ENCODE peak calls at places on chromosomes 7 and 10, in four cellular contexts. I, M, G and O are unnamed samples.

GRCh38 chr10:31146496-31147219 is 115.0 kb upstream of the ZNF438 start:
- DNase-seq in I (peak; percentile 90), M (no peak), G (peak; percentile 85), O (peak; percentile 27)

GRCh38 chr7:29971566-29972314 is 17.9 kb downstream of the SCRN1 start:
- DNase-seq in I (no peak), M (no peak), G (no peak), O (no peak)

GRCh38 chr10:110502851-110503301 is 5.2 kb downstream of the DUSP5 start:
- DNase-seq in I (no peak), M (no peak), G (peak; percentile 82), O (no peak)

GRCh38 chr10:6204341-6205191 is 1.8 kb downstream of the PFKFB3 start:
- DNase-seq in I (no peak), M (no peak), G (peak; percentile 45), O (no peak)

GRCh38 chr10:61643316-61643751 is 19.4 kb upstream of the CABCOCO1 start:
- DNase-seq in I (no peak), M (no peak), G (peak; percentile 57), O (no peak)

GRCh38 chr10:132465889-132466519 is 69.0 kb downstream of the PWWP2B start:
- DNase-seq in I (no peak), M (no peak), G (no peak), O (no peak)

GRCh38 chr10:103789141-103789540 is 66.2 kb downstream of the SH3PXD2A start:
- DNase-seq in I (no peak), M (no peak), G (no peak), O (no peak)

GRCh38 chr10:131868436-131868835 is 32.4 kb upstream of the PPP2R2D start:
- DNase-seq in I (no peak), M (no peak), G (no peak), O (no peak)

GRCh38 chr7:140081774-140082425 is 19.1 kb upstream of the PARP12 start:
- DNase-seq in I (no peak), M (no peak), G (no peak), O (no peak)

GRCh38 chr10:73717564-73717963 is 19.7 kb upstream of the AGAP5 start:
- DNase-seq in I (no peak), M (no peak), G (no peak), O (no peak)

GRCh38 chr10:5485948-5486851 is 13.2 kb downstream of the CALML5 start:
- DNase-seq in I (no peak), M (no peak), G (no peak), O (no peak)

GRCh38 chr10:83698899-83699298 is 440.4 kb upstream of the GHITM start:
- DNase-seq in I (no peak), M (no peak), G (no peak), O (no peak)

GRCh38 chr7:83413831-83414230 is 235.1 kb downstream of the SEMA3E start:
- DNase-seq in I (no peak), M (no peak), G (no peak), O (no peak)

GRCh38 chr10:8338177-8338766 is 283.8 kb downstream of the GATA3 start:
- DNase-seq in I (no peak), M (no peak), G (no peak), O (no peak)

GRCh38 chr10:117980216-117980615 is 66.5 kb downstream of the RAB11FIP2 start:
- DNase-seq in I (no peak), M (no peak), G (peak; percentile 80), O (peak; percentile 32)

GRCh38 chr10:48705407-48705938 is 20.8 kb downstream of the WDFY4 start:
- DNase-seq in I (no peak), M (no peak), G (no peak), O (no peak)

GRCh38 chr10:43231523-43232078 is 35.3 kb downstream of the RASGEF1A start:
- DNase-seq in I (peak; percentile 92), M (no peak), G (no peak), O (no peak)

GRCh38 chr7:65832281-65832680 is 40.6 kb upstream of the VKORC1L1 start:
- DNase-seq in I (peak; percentile 24), M (no peak), G (peak; percentile 57), O (no peak)

GRCh38 chr10:132488231-132488821 is 49.3 kb upstream of the INPP5A start:
- DNase-seq in I (no peak), M (no peak), G (no peak), O (no peak)

GRCh38 chr7:84331665-84332064 is 137.1 kb upstream of the SEMA3A start:
- DNase-seq in I (no peak), M (no peak), G (no peak), O (no peak)

GRCh38 chr7:30743371-30744074 is 8.4 kb upstream of the INMT start:
- DNase-seq in I (no peak), M (no peak), G (no peak), O (peak; percentile 68)

GRCh38 chr10:24858244-24858907 is 94.0 kb downstream of the PRTFDC1 start:
- DNase-seq in I (no peak), M (no peak), G (peak; percentile 78), O (no peak)

GRCh38 chr10:84004206-84004605 is 135.1 kb upstream of the GHITM start:
- DNase-seq in I (no peak), M (no peak), G (no peak), O (no peak)

GRCh38 chr7:44761207-44762161 is 12.8 kb downstream of the ZMIZ2 start:
- DNase-seq in I (no peak), M (no peak), G (no peak), O (no peak)

GRCh38 chr7:100367676-100368613 is 5.3 kb upstream of the PILRA start:
- DNase-seq in I (no peak), M (no peak), G (no peak), O (no peak)